ENCODE peak calls at places on chromosomes 4 and X, in nine cellular contexts. C is mucosa of descending colon; X is CD8-positive, alpha-beta T cell; H is tibial nerve; D is endodermal cell; Z is GM06990; L is AG09319; I is chondrocyte; N is foreskin fibroblast. V is an unnamed sample.

GRCh38 chr4:158754385-158755180 is 14.2 kb upstream of the FNIP2 start:
- DNase-seq in C (no peak), X (no peak), H (no peak), D (no peak), Z (no peak), L (no peak), I (no peak), N (no peak), V (no peak)

GRCh38 chrX:16785247-16786138 is 773 bp upstream of the TXLNG start:
- DNase-seq in C (peak), X (peak), H (peak), D (no peak), Z (no peak), L (no peak), I (no peak), N (no peak), V (no peak)

GRCh38 chr4:190020790-190021717 is 6.0 kb downstream of the FRG2 start:
- DNase-seq in C (no peak), X (peak), H (no peak), D (peak), Z (no peak), L (no peak), I (no peak), N (no peak), V (no peak)

GRCh38 chrX:153862369-153863250 is 23.4 kb downstream of the L1CAM start:
- DNase-seq in C (no peak), X (no peak), H (no peak), D (no peak), Z (no peak), L (no peak), I (no peak), N (no peak), V (no peak)

GRCh38 chrX:53133400-53133799 is 39.5 kb downstream of the KANTR start:
- DNase-seq in C (no peak), X (no peak), H (no peak), D (no peak), Z (no peak), L (no peak), I (no peak), N (no peak), V (no peak)

GRCh38 chrX:137118136-137118535 is 84.3 kb upstream of the GPR101 start:
- DNase-seq in C (no peak), X (no peak), H (no peak), D (no peak), Z (no peak), L (no peak), I (no peak), N (no peak), V (no peak)

GRCh38 chrX:144006811-144007210 is 122.9 kb downstream of the UBE2NL start:
- DNase-seq in C (no peak), X (no peak), H (no peak), D (no peak), Z (no peak), L (no peak), I (no peak), N (no peak), V (no peak)

GRCh38 chr4:77465271-77465670 is 140.3 kb upstream of the CXCL13 start:
- DNase-seq in C (no peak), X (no peak), H (peak), D (peak), Z (no peak), L (no peak), I (no peak), N (no peak), V (no peak)

GRCh38 chr4:87193958-87194675 is 26.3 kb downstream of the KLHL8 start:
- DNase-seq in C (no peak), X (no peak), H (no peak), D (no peak), Z (no peak), L (no peak), I (no peak), N (no peak), V (no peak)

GRCh38 chr4:128428397-128428796 is 140.8 kb upstream of the PGRMC2 start:
- DNase-seq in C (no peak), X (no peak), H (no peak), D (no peak), Z (no peak), L (no peak), I (no peak), N (no peak), V (no peak)

GRCh38 chr4:84814100-84814750 is 152.3 kb downstream of the WDFY3 start:
- DNase-seq in C (no peak), X (no peak), H (no peak), D (no peak), Z (no peak), L (peak), I (no peak), N (peak), V (no peak)

GRCh38 chr4:67575232-67575888 is 16.8 kb downstream of the STAP1 start:
- DNase-seq in C (no peak), X (no peak), H (no peak), D (no peak), Z (peak), L (no peak), I (no peak), N (no peak), V (no peak)

GRCh38 chr4:7020856-7021255 is 22.3 kb upstream of the TADA2B start:
- DNase-seq in C (no peak), X (no peak), H (no peak), D (no peak), Z (no peak), L (no peak), I (peak), N (no peak), V (no peak)

GRCh38 chr4:94811653-94812052 is 53.9 kb downstream of the BMPR1B start:
- DNase-seq in C (no peak), X (no peak), H (no peak), D (no peak), Z (no peak), L (no peak), I (no peak), N (no peak), V (no peak)

DNA sequence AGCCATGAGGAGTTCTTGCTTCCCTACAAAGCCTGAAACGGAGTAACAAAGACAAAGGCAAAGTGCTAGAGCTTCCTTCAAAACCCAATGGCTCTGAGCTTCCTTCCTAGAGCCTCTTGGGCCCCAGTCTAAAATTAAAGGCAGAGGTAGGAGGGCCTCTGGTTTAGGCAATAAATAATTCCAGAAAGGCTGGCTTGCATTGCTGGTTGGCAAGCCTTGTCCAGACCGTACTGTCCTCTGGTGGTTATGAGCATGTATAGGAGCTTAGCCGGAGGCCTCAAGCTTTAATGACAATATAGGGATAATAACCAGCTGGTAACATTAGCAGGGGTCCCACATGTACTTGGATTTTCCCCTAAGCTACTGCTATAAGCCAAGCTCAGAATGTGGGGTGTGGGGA is 237.3 kb downstream of the AR start:
- DNase-seq in C (no peak), X (no peak), H (peak), D (no peak), Z (no peak), L (no peak), I (no peak), N (peak), V (no peak)
- TF ChIP-seq CTCF in C (no peak), X (no peak), H (no peak), D (no peak), Z (no peak), L (peak), I (peak), N (peak), V (no peak)

GRCh38 chrX:95823796-95824195 is 860.8 kb upstream of the DIAPH2 start:
- DNase-seq in C (no peak), X (no peak), H (no peak), D (no peak), Z (no peak), L (no peak), I (no peak), N (no peak), V (no peak)
- TF ChIP-seq CTCF in C (no peak), X (no peak), H (no peak), D (peak), Z (no peak), L (no peak), I (peak), N (no peak), V (peak)

DNA sequence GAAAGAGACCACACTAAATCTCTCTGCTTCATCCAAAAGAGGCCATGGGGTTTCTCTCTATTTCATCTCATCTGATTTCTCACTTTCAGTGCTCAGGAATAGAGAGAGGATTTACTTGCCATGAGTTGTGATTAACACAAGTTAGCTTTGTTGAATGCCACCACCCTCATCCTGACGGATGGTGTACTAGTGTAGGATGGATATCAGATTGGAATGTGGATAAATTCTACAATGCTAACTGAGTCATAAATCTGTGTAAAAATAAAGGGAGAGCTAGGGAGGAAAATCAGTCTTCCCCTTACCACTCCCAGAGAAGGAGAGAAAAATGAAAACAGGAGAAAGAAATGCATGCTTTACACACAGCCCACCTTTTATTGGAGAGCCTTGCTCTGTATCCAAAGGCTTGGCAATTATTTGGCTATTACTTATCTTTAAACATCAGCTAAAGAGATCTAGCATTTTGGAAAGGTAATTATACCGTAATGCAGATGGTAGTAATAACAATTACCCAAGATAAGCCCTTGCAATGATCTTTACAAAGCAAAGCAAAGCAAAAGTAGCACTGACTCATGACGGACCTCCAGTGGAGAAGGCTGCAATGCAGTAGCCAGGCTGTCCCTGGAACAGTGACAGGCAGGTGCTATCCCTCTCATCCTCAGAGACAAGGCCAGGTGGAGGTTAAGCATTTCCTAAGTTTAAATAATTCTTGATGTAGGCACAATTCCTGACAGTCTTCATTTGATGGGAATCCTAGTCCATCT is 306.3 kb upstream of the PPARGC1A start:
- DNase-seq in C (no peak), X (no peak), H (no peak), D (peak), Z (no peak), L (no peak), I (no peak), N (no peak), V (no peak)
- TF ChIP-seq CTCF in C (no peak), X (no peak), H (no peak), D (peak), Z (no peak), L (no peak), I (peak), N (no peak), V (no peak)

GRCh38 chr4:8394125-8394524 is 46.4 kb downstream of the ACOX3 start:
- DNase-seq in C (peak), X (no peak), H (peak), D (no peak), Z (no peak), L (peak), I (no peak), N (peak), V (no peak)

GRCh38 chr4:8394806-8395205 is 45.7 kb downstream of the ACOX3 start:
- DNase-seq in C (no peak), X (no peak), H (no peak), D (no peak), Z (no peak), L (no peak), I (no peak), N (no peak), V (no peak)

GRCh38 chr4:8391972-8392371 is 48.6 kb downstream of the ACOX3 start:
- DNase-seq in C (no peak), X (no peak), H (peak), D (no peak), Z (peak), L (peak), I (no peak), N (peak), V (no peak)

GRCh38 chr4:8392591-8393190 is 47.8 kb downstream of the ACOX3 start:
- DNase-seq in C (no peak), X (no peak), H (no peak), D (no peak), Z (no peak), L (no peak), I (no peak), N (no peak), V (no peak)

GRCh38 chr4:8393593-8394038 is 46.9 kb downstream of the ACOX3 start:
- DNase-seq in C (no peak), X (no peak), H (peak), D (no peak), Z (no peak), L (peak), I (no peak), N (peak), V (no peak)
- TF ChIP-seq CTCF in C (no peak), X (no peak), H (no peak), D (no peak), Z (no peak), L (peak), I (peak), N (peak), V (no peak)

GRCh38 chr4:15735531-15735930 is 32.7 kb downstream of the BST1 start:
- DNase-seq in C (no peak), X (no peak), H (no peak), D (no peak), Z (no peak), L (no peak), I (no peak), N (no peak), V (no peak)

GRCh38 chr4:15736514-15737050 is 33.7 kb downstream of the BST1 start:
- DNase-seq in C (no peak), X (no peak), H (no peak), D (no peak), Z (no peak), L (no peak), I (no peak), N (no peak), V (no peak)

GRCh38 chr4:15740764-15741404 is 37.2 kb upstream of the CD38 start:
- DNase-seq in C (no peak), X (no peak), H (no peak), D (no peak), Z (no peak), L (no peak), I (no peak), N (no peak), V (no peak)

GRCh38 chr4:15738877-15739276 is 36.0 kb downstream of the BST1 start:
- DNase-seq in C (no peak), X (no peak), H (no peak), D (no peak), Z (no peak), L (no peak), I (no peak), N (no peak), V (no peak)

DNA sequence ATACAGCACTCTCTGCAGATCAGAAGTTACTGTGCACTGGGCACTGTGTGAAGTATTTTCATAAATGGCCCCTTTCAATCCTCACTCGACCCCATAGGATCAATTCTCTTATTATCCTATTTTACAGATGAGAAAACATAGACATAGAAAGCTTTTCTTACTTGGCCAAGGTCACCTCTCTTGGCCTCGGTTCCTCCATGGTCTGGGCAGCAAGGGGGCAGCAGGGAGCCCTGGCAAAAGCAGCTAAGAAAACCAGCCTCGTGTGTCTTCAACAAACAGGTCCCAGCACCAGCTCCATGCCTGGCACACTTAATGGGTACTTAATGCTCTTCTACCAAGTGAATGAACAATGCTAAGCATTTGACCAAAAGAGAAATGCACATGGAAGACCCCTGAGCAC is 34.4 kb downstream of the BST1 start:
- DNase-seq in C (no peak), X (no peak), H (no peak), D (no peak), Z (no peak), L (no peak), I (no peak), N (no peak), V (no peak)
- TF ChIP-seq CTCF in C (no peak), X (no peak), H (no peak), D (peak), Z (peak), L (no peak), I (peak), N (no peak), V (no peak)

DNA sequence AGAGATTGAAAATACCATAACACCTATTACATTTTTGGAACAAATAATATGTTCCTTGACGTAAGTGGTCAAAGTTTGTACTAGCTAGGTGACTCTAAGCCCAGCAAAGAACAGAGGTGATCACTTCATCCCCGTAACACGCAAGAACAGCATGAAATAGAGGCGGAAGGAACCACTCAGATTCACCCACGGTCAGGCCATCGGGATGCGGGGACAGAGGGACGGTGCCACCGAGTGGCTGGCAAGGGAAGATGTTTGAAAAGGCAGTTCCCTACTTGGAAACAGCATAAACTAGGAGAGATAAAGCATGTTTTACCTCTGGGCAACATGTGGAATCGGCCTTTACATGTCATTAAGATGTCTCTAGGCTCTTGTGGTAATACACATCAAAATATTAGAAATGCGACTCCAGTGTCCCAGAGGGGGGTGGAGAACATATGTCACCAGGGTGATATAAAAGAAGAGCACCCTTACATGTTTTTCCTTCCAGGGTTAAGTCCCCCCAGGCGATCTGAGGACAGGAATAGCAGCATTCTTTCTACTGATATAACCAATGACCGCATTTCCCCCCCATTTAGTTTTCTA is 84.0 kb downstream of the PHKA2 start:
- DNase-seq in C (no peak), X (no peak), H (no peak), D (peak), Z (no peak), L (no peak), I (no peak), N (peak), V (no peak)
- TF ChIP-seq CTCF in C (no peak), X (no peak), H (no peak), D (peak), Z (peak), L (peak), I (peak), N (no peak), V (peak)

GRCh38 chr4:110508827-110509446 is 33.0 kb downstream of the ENPEP start:
- DNase-seq in C (no peak), X (no peak), H (no peak), D (no peak), Z (no peak), L (no peak), I (no peak), N (peak), V (no peak)
- TF ChIP-seq CTCF in C (peak), X (no peak), H (no peak), D (peak), Z (no peak), L (peak), I (peak), N (peak), V (peak)

DNA sequence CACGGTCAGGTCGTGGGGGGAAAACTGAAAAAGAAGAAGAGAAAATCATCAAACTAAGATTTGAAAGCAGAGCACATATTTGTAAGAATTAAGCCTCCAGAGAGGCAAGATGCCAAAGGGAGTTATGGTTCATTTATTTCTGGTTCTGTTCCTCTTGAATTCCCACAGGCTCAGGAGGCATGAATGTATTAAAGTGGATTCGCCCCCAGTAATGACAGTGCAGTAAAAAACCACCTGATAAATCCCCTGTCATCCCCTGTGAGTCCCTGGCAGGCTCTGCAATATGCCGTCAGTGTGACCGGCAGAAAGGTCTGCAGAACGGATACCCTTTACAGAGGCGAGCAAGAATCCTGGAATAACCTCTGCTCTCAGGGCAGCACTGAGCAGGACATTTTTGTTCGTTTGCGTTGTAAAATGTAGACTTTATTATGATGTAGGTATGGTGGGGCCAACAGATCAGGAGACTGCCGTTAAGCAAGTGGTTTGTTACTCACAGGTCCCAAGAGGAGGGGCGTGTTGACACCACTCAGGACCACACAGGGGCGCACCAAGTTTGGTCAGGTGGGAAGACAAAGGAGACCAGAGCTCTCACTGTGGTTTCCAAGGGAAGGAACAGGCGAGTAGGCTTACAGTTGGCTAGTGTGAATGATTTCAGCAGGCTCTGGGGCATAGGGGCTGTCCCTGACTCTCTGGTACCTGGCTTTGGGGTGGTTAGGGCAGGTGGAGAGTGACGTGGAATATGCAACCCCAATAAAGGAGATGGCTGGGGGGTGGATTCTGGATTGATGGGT is 75.3 kb downstream of the DHRSX start:
- DNase-seq in C (no peak), X (no peak), H (no peak), D (peak), Z (no peak), L (no peak), I (no peak), N (no peak), V (no peak)
- TF ChIP-seq CTCF in C (no peak), X (no peak), H (no peak), D (peak), Z (no peak), L (no peak), I (no peak), N (no peak), V (no peak)

GRCh38 chr4:187993827-187994226 is 1.7 kb upstream of the ZFP42 start:
- DNase-seq in C (no peak), X (no peak), H (no peak), D (peak), Z (no peak), L (no peak), I (no peak), N (no peak), V (no peak)
- TF ChIP-seq CTCF in C (no peak), X (no peak), H (no peak), D (peak), Z (peak), L (peak), I (peak), N (no peak), V (peak)

GRCh38 chrX:149938427-149939270 is at the start of gene EOLA2:
- DNase-seq in C (peak), X (peak), H (peak), D (peak), Z (peak), L (peak), I (peak), N (peak), V (peak)

GRCh38 chrX:149937881-149938426 is 337 bp downstream of the EOLA2 start:
- DNase-seq in C (peak), X (peak), H (no peak), D (peak), Z (no peak), L (no peak), I (peak), N (no peak), V (peak)

GRCh38 chrX:149939271-149940014 is 1.2 kb upstream of the EOLA2 start:
- DNase-seq in C (peak), X (peak), H (peak), D (peak), Z (peak), L (peak), I (peak), N (peak), V (peak)

GRCh38 chrX:149940015-149940716 is 1.9 kb upstream of the EOLA2 start:
- DNase-seq in C (peak), X (peak), H (peak), D (peak), Z (peak), L (peak), I (peak), N (peak), V (peak)
- TF ChIP-seq CTCF in C (peak), X (peak), H (peak), D (peak), Z (peak), L (peak), I (peak), N (peak), V (peak)

V was measured in progenitor cell of endocrine pancreas.